ENCODE peak calls at places on chromosomes 11 and 22, in ten cellular contexts. One of them, this sample, is unnamed.
A peak's percentile ranks its signal among the peaks of the same experiment; 100 is the strongest.

GRCh38 chr11:76859708-76860233 is 947 bp upstream of the ACER3 start:
- DNase-seq in endothelial cell of umbilical vein: no peak
- DNase-seq in A673: peak; percentile 5
- DNase-seq in transverse colon: no peak
- DNase-seq in pancreas: no peak
- DNase-seq in IMR-90: no peak
- DNase-seq in lung: no peak
- DNase-seq in spleen: no peak
- DNase-seq in lower lobe of right lung: no peak
- DNase-seq in upper lobe of right lung: no peak
- DNase-seq in this sample: no peak

GRCh38 chr11:110428040-110428439 is 1.7 kb upstream of the FDX1 start:
- DNase-seq in endothelial cell of umbilical vein: no peak
- DNase-seq in A673: no peak
- DNase-seq in transverse colon: no peak
- DNase-seq in pancreas: no peak
- DNase-seq in IMR-90: no peak
- DNase-seq in lung: no peak
- DNase-seq in spleen: no peak
- DNase-seq in lower lobe of right lung: no peak
- DNase-seq in upper lobe of right lung: no peak
- DNase-seq in this sample: no peak

GRCh38 chr11:117189191-117189940 is 9.8 kb upstream of the TAGLN start:
- DNase-seq in endothelial cell of umbilical vein: no peak
- DNase-seq in A673: no peak
- DNase-seq in transverse colon: peak; percentile 42
- DNase-seq in pancreas: no peak
- DNase-seq in IMR-90: no peak
- DNase-seq in lung: no peak
- DNase-seq in spleen: peak; percentile 92
- DNase-seq in lower lobe of right lung: peak; percentile 80
- DNase-seq in upper lobe of right lung: peak; percentile 76
- DNase-seq in this sample: no peak

GRCh38 chr11:31847761-31848160 is 36.6 kb upstream of the PAX6 start:
- DNase-seq in endothelial cell of umbilical vein: no peak
- DNase-seq in A673: no peak
- DNase-seq in transverse colon: no peak
- DNase-seq in pancreas: no peak
- DNase-seq in IMR-90: no peak
- DNase-seq in lung: no peak
- DNase-seq in spleen: no peak
- DNase-seq in lower lobe of right lung: no peak
- DNase-seq in upper lobe of right lung: no peak
- DNase-seq in this sample: no peak

GRCh38 chr11:29255401-29255800 is 761.4 kb downstream of the KCNA4 start:
- DNase-seq in endothelial cell of umbilical vein: no peak
- DNase-seq in A673: no peak
- DNase-seq in transverse colon: no peak
- DNase-seq in pancreas: no peak
- DNase-seq in IMR-90: no peak
- DNase-seq in lung: no peak
- DNase-seq in spleen: no peak
- DNase-seq in lower lobe of right lung: no peak
- DNase-seq in upper lobe of right lung: no peak
- DNase-seq in this sample: no peak

GRCh38 chr11:35349897-35350296 is 69.5 kb downstream of the SLC1A2 start:
- DNase-seq in endothelial cell of umbilical vein: no peak
- DNase-seq in A673: no peak
- DNase-seq in transverse colon: no peak
- DNase-seq in pancreas: no peak
- DNase-seq in IMR-90: no peak
- DNase-seq in lung: no peak
- DNase-seq in spleen: no peak
- DNase-seq in lower lobe of right lung: no peak
- DNase-seq in upper lobe of right lung: no peak
- DNase-seq in this sample: no peak

GRCh38 chr11:88421530-88421929 is 84.0 kb upstream of the CTSC start:
- DNase-seq in endothelial cell of umbilical vein: no peak
- DNase-seq in A673: peak; percentile 66
- DNase-seq in transverse colon: no peak
- DNase-seq in pancreas: no peak
- DNase-seq in IMR-90: peak; percentile 48
- DNase-seq in lung: peak; percentile 46
- DNase-seq in spleen: no peak
- DNase-seq in lower lobe of right lung: no peak
- DNase-seq in upper lobe of right lung: no peak
- DNase-seq in this sample: peak; percentile 16

GRCh38 chr22:43826142-43827093 is 14.3 kb upstream of the EFCAB6 start:
- DNase-seq in endothelial cell of umbilical vein: no peak
- DNase-seq in A673: peak; percentile 52
- DNase-seq in transverse colon: no peak
- DNase-seq in pancreas: peak; percentile 44
- DNase-seq in IMR-90: peak; percentile 81
- DNase-seq in lung: no peak
- DNase-seq in spleen: no peak
- DNase-seq in lower lobe of right lung: no peak
- DNase-seq in upper lobe of right lung: peak; percentile 53
- DNase-seq in this sample: peak; percentile 49

GRCh38 chr22:49547751-49548239 is 279.9 kb downstream of the BRD1 start:
- DNase-seq in endothelial cell of umbilical vein: no peak
- DNase-seq in A673: no peak
- DNase-seq in transverse colon: no peak
- DNase-seq in pancreas: no peak
- DNase-seq in IMR-90: no peak
- DNase-seq in lung: no peak
- DNase-seq in spleen: peak; percentile 59
- DNase-seq in lower lobe of right lung: peak; percentile 36
- DNase-seq in upper lobe of right lung: peak; percentile 51
- DNase-seq in this sample: no peak

GRCh38 chr22:49544286-49544685 is 283.4 kb downstream of the BRD1 start:
- DNase-seq in endothelial cell of umbilical vein: no peak
- DNase-seq in A673: no peak
- DNase-seq in transverse colon: no peak
- DNase-seq in pancreas: no peak
- DNase-seq in IMR-90: no peak
- DNase-seq in lung: no peak
- DNase-seq in spleen: peak; percentile 35
- DNase-seq in lower lobe of right lung: peak; percentile 2
- DNase-seq in upper lobe of right lung: no peak
- DNase-seq in this sample: no peak

GRCh38 chr22:49546811-49547585 is 280.7 kb downstream of the BRD1 start:
- DNase-seq in endothelial cell of umbilical vein: no peak
- DNase-seq in A673: no peak
- DNase-seq in transverse colon: no peak
- DNase-seq in pancreas: no peak
- DNase-seq in IMR-90: no peak
- DNase-seq in lung: no peak
- DNase-seq in spleen: peak; percentile 64
- DNase-seq in lower lobe of right lung: peak; percentile 36
- DNase-seq in upper lobe of right lung: peak; percentile 39
- DNase-seq in this sample: no peak

GRCh38 chr22:49543876-49544275 is 283.8 kb downstream of the BRD1 start:
- DNase-seq in endothelial cell of umbilical vein: no peak
- DNase-seq in A673: no peak
- DNase-seq in transverse colon: no peak
- DNase-seq in pancreas: no peak
- DNase-seq in IMR-90: no peak
- DNase-seq in lung: no peak
- DNase-seq in spleen: peak; percentile 29
- DNase-seq in lower lobe of right lung: peak; percentile 16
- DNase-seq in upper lobe of right lung: peak; percentile 35
- DNase-seq in this sample: no peak

DNA sequence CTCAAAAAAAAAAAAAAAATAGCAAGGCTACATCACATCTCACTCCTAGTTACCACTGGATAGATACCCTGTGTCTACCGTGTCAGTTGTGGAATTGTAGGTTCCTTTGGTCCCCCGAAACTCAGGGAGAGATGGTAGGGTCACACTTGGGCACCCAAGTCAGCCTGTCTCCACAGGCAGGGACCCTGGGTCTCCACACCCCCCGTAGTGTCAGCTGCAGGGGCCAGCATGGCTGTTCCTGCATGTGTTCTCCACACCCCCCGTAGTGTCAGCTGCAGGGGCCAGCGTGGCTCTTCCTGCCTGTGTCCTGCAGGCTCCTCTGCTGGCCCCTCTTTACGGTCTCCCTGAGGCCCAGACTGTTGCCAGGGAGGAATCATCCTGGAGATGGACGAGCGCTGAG is 282.1 kb downstream of the BRD1 start:
- DNase-seq in endothelial cell of umbilical vein: no peak
- DNase-seq in A673: no peak
- DNase-seq in transverse colon: no peak
- DNase-seq in pancreas: no peak
- DNase-seq in IMR-90: no peak
- DNase-seq in lung: no peak
- DNase-seq in spleen: peak; percentile 38
- DNase-seq in lower lobe of right lung: peak; percentile 28
- DNase-seq in upper lobe of right lung: peak; percentile 37
- DNase-seq in this sample: no peak
- H3K36me3 ChIP-seq in endothelial cell of umbilical vein: no peaks in the 10 kb centered on the region
- H3K36me3 ChIP-seq in A673: no peaks in the 10 kb centered on the region
- H3K36me3 ChIP-seq in transverse colon: no peaks in the 10 kb centered on the region
- H3K36me3 ChIP-seq in pancreas: no peaks in the 10 kb centered on the region
- H3K36me3 ChIP-seq in IMR-90: no peaks in the 10 kb centered on the region
- H3K36me3 ChIP-seq in lung: no peaks in the 10 kb centered on the region
- H3K36me3 ChIP-seq in spleen: no peaks in the 10 kb centered on the region
- H3K36me3 ChIP-seq in lower lobe of right lung: no peaks in the 10 kb centered on the region
- H3K36me3 ChIP-seq in upper lobe of right lung: no peaks in the 10 kb centered on the region
- H3K36me3 ChIP-seq in this sample: no peaks in the 10 kb centered on the region

GRCh38 chr11:2883717-2884423 is 1.7 kb downstream of the CDKN1C start:
- DNase-seq in endothelial cell of umbilical vein: peak; percentile 21
- DNase-seq in A673: no peak
- DNase-seq in transverse colon: no peak
- DNase-seq in pancreas: no peak
- DNase-seq in IMR-90: no peak
- DNase-seq in lung: no peak
- DNase-seq in spleen: no peak
- DNase-seq in lower lobe of right lung: no peak
- DNase-seq in upper lobe of right lung: no peak
- DNase-seq in this sample: peak; percentile 91

GRCh38 chr11:2881076-2881973 is 4.2 kb downstream of the CDKN1C start:
- DNase-seq in endothelial cell of umbilical vein: no peak
- DNase-seq in A673: no peak
- DNase-seq in transverse colon: no peak
- DNase-seq in pancreas: no peak
- DNase-seq in IMR-90: no peak
- DNase-seq in lung: no peak
- DNase-seq in spleen: no peak
- DNase-seq in lower lobe of right lung: no peak
- DNase-seq in upper lobe of right lung: no peak
- DNase-seq in this sample: no peak

GRCh38 chr11:2880646-2881045 is 4.9 kb downstream of the CDKN1C start:
- DNase-seq in endothelial cell of umbilical vein: no peak
- DNase-seq in A673: no peak
- DNase-seq in transverse colon: no peak
- DNase-seq in pancreas: no peak
- DNase-seq in IMR-90: no peak
- DNase-seq in lung: no peak
- DNase-seq in spleen: no peak
- DNase-seq in lower lobe of right lung: no peak
- DNase-seq in upper lobe of right lung: no peak
- DNase-seq in this sample: no peak

GRCh38 chr11:2882681-2883110 is 2.9 kb downstream of the CDKN1C start:
- DNase-seq in endothelial cell of umbilical vein: no peak
- DNase-seq in A673: no peak
- DNase-seq in transverse colon: no peak
- DNase-seq in pancreas: no peak
- DNase-seq in IMR-90: no peak
- DNase-seq in lung: no peak
- DNase-seq in spleen: no peak
- DNase-seq in lower lobe of right lung: no peak
- DNase-seq in upper lobe of right lung: no peak
- DNase-seq in this sample: peak; percentile 78

DNA sequence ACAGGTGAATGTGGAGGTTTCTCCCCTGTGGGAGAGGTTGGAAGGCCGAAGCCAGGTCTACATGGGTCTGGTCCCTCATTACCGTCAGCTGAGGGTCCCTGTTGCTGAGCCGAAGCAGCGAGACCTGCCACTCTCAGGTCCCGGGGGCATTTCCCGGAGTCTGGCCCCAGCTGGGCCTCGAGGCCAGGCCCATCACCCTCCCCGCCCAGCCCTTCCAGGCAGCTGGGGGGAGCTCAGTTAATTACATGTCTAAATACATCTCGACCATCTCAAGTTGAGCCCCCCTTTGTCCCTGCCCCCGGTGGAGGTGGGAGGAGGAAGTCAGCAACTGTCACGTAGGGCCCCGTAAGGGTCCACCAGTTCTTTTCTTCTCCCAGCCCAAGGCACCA is 3.6 kb downstream of the CDKN1C start:
- DNase-seq in endothelial cell of umbilical vein: no peak
- DNase-seq in A673: no peak
- DNase-seq in transverse colon: no peak
- DNase-seq in pancreas: no peak
- DNase-seq in IMR-90: no peak
- DNase-seq in lung: no peak
- DNase-seq in spleen: no peak
- DNase-seq in lower lobe of right lung: no peak
- DNase-seq in upper lobe of right lung: no peak
- DNase-seq in this sample: no peak
- H3K27me3 ChIP-seq in endothelial cell of umbilical vein: peaks cover 14% of the 10 kb centered on the region
- H3K27me3 ChIP-seq in A673: peaks cover 12% of the 10 kb centered on the region
- H3K27me3 ChIP-seq in transverse colon: peaks cover 17% of the 10 kb centered on the region
- H3K27me3 ChIP-seq in pancreas: no peaks in the 10 kb centered on the region
- H3K27me3 ChIP-seq in IMR-90: peaks cover 6% of the 10 kb centered on the region
- H3K27me3 ChIP-seq in lung: no peaks in the 10 kb centered on the region
- H3K27me3 ChIP-seq in spleen: peaks cover 13% of the 10 kb centered on the region
- H3K27me3 ChIP-seq in lower lobe of right lung: no peaks in the 10 kb centered on the region
- H3K27me3 ChIP-seq in upper lobe of right lung: no peaks in the 10 kb centered on the region
- H3K27me3 ChIP-seq in this sample: peaks cover 41% of the 10 kb centered on the region

DNA sequence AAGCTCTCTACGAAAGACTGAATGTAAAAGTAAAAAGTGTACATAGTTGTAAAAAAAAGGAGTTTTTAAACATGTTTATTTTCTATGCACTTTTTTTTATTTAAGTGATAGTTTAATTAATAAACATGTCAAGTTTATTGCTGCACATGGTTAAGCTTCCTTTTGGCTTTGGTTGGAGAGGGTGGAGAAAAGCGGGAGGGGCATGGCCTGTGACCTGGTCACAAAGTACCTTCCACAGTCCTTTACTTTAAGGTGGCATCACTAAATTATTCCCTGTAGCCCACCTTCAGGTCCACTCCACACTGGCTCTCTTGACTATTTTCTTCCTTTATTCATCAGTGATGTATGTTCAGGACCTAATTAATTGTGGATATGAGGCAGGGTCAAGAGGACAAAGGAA is 586 bp upstream of the TTC36 start:
- DNase-seq in endothelial cell of umbilical vein: no peak
- DNase-seq in A673: no peak
- DNase-seq in transverse colon: no peak
- DNase-seq in pancreas: no peak
- DNase-seq in IMR-90: no peak
- DNase-seq in lung: no peak
- DNase-seq in spleen: no peak
- DNase-seq in lower lobe of right lung: no peak
- DNase-seq in upper lobe of right lung: no peak
- DNase-seq in this sample: no peak
- H3K36me3 ChIP-seq in endothelial cell of umbilical vein: peaks cover 24% of the 10 kb centered on the region
- H3K36me3 ChIP-seq in A673: peaks cover 36% of the 10 kb centered on the region
- H3K36me3 ChIP-seq in transverse colon: no peaks in the 10 kb centered on the region
- H3K36me3 ChIP-seq in pancreas: peaks cover 4% of the 10 kb centered on the region
- H3K36me3 ChIP-seq in IMR-90: peaks cover 29% of the 10 kb centered on the region
- H3K36me3 ChIP-seq in lung: peaks cover 18% of the 10 kb centered on the region
- H3K36me3 ChIP-seq in spleen: peaks cover 19% of the 10 kb centered on the region
- H3K36me3 ChIP-seq in lower lobe of right lung: peaks cover 39% of the 10 kb centered on the region
- H3K36me3 ChIP-seq in upper lobe of right lung: peaks cover 17% of the 10 kb centered on the region
- H3K36me3 ChIP-seq in this sample: peaks cover 19% of the 10 kb centered on the region

GRCh38 chr22:45640291-45640940 is 31.2 kb upstream of the ATXN10 start:
- DNase-seq in endothelial cell of umbilical vein: no peak
- DNase-seq in A673: no peak
- DNase-seq in transverse colon: no peak
- DNase-seq in pancreas: no peak
- DNase-seq in IMR-90: no peak
- DNase-seq in lung: no peak
- DNase-seq in spleen: no peak
- DNase-seq in lower lobe of right lung: no peak
- DNase-seq in upper lobe of right lung: peak; percentile 18
- DNase-seq in this sample: peak; percentile 55
- H3K27me3 ChIP-seq in endothelial cell of umbilical vein: peaks cover 24% of the 10 kb centered on the region
- H3K27me3 ChIP-seq in A673: no peaks in the 10 kb centered on the region
- H3K27me3 ChIP-seq in transverse colon: peaks cover 41% of the 10 kb centered on the region
- H3K27me3 ChIP-seq in pancreas: no peaks in the 10 kb centered on the region
- H3K27me3 ChIP-seq in IMR-90: peaks cover 39% of the 10 kb centered on the region
- H3K27me3 ChIP-seq in lung: peaks cover 6% of the 10 kb centered on the region
- H3K27me3 ChIP-seq in spleen: peaks cover 20% of the 10 kb centered on the region
- H3K27me3 ChIP-seq in lower lobe of right lung: peaks cover 27% of the 10 kb centered on the region
- H3K27me3 ChIP-seq in upper lobe of right lung: peaks cover 3% of the 10 kb centered on the region
- H3K27me3 ChIP-seq in this sample: peaks cover 16% of the 10 kb centered on the region